ENCODE peak calls at places on chromosomes 2 and 18, in nine cellular contexts. J is LoVo, H is MG63, Q is NCI-H510A treated with DMSO at 0.1 percent for 48 hours, P is T-helper 1 cell, L is neural crest cell, Z is cortex of kidney, S is sciatic nerve, G is ACHN. R is an unnamed sample.

GRCh38 chr2:43486604-43487003 is 109.2 kb downstream of the THADA start:
- DNase-seq in J (no peak), H (peak; percentile 8), Q (no peak), P (no peak), L (no peak), Z (no peak), S (no peak), G (no peak), R (no peak)

GRCh38 chr18:75475228-75475627 is 47.7 kb upstream of the SMIM21 start:
- DNase-seq in J (peak; percentile 13), H (no peak), Q (no peak), P (no peak), L (no peak), Z (no peak), S (no peak), G (peak; percentile 6), R (no peak)

GRCh38 chr2:73386342-73386868 is 769 bp downstream of the ALMS1 start:
- DNase-seq in J (peak; percentile 6), H (no peak), Q (no peak), P (no peak), L (no peak), Z (no peak), S (no peak), G (no peak), R (no peak)

GRCh38 chr2:43344911-43345373 is 118.5 kb upstream of the ZFP36L2 start:
- DNase-seq in J (no peak), H (no peak), Q (no peak), P (no peak), L (no peak), Z (no peak), S (no peak), G (no peak), R (no peak)

GRCh38 chr2:46365913-46366674 is 68.9 kb downstream of the EPAS1 start:
- DNase-seq in J (no peak), H (no peak), Q (no peak), P (no peak), L (no peak), Z (no peak), S (no peak), G (peak; percentile 33), R (no peak)

GRCh38 chr2:16142383-16143361 is 202.3 kb downstream of the MYCN start:
- DNase-seq in J (no peak), H (no peak), Q (no peak), P (no peak), L (no peak), Z (no peak), S (no peak), G (no peak), R (no peak)

GRCh38 chr2:232879618-232880494 is 9.8 kb downstream of the SNORC start:
- DNase-seq in J (no peak), H (no peak), Q (no peak), P (no peak), L (no peak), Z (no peak), S (peak; percentile 36), G (no peak), R (no peak)

GRCh38 chr18:23690505-23691068 is 1.3 kb downstream of the LAMA3 start:
- DNase-seq in J (no peak), H (no peak), Q (no peak), P (no peak), L (no peak), Z (no peak), S (no peak), G (peak; percentile 54), R (no peak)

GRCh38 chr2:234842753-234843152 is 109.1 kb upstream of the SH3BP4 start:
- DNase-seq in J (no peak), H (no peak), Q (no peak), P (no peak), L (no peak), Z (no peak), S (no peak), G (no peak), R (no peak)

GRCh38 chr2:121253674-121254240 is 31.2 kb downstream of the TFCP2L1 start:
- DNase-seq in J (no peak), H (no peak), Q (no peak), P (no peak), L (no peak), Z (no peak), S (peak; percentile 28), G (no peak), R (no peak)

GRCh38 chr18:7926526-7926925 is 359.4 kb downstream of the PTPRM start:
- DNase-seq in J (no peak), H (no peak), Q (peak; percentile 88), P (no peak), L (no peak), Z (no peak), S (no peak), G (peak; percentile 53), R (no peak)

GRCh38 chr2:216392945-216393840 is 19.1 kb upstream of the SMARCAL1 start:
- DNase-seq in J (no peak), H (no peak), Q (no peak), P (no peak), L (no peak), Z (no peak), S (no peak), G (no peak), R (no peak)

GRCh38 chr2:120829633-120830025 is 94.0 kb downstream of the GLI2 start:
- DNase-seq in J (no peak), H (no peak), Q (no peak), P (no peak), L (no peak), Z (no peak), S (peak; percentile 48), G (no peak), R (no peak)

GRCh38 chr2:142321706-142322280 is 191.0 kb upstream of the LRP1B start:
- DNase-seq in J (peak; percentile 6), H (no peak), Q (no peak), P (no peak), L (no peak), Z (no peak), S (no peak), G (no peak), R (no peak)

GRCh38 chr18:21735452-21736015 is 5.1 kb upstream of the MIB1 start:
- DNase-seq in J (no peak), H (no peak), Q (peak; percentile 24), P (peak; percentile 34), L (peak; percentile 42), Z (no peak), S (no peak), G (no peak), R (no peak)

GRCh38 chr2:118857677-118858484 is 10.4 kb upstream of the EN1 start:
- DNase-seq in J (no peak), H (no peak), Q (no peak), P (no peak), L (no peak), Z (no peak), S (no peak), G (no peak), R (no peak)

GRCh38 chr2:236659758-236660150 is 90.1 kb downstream of the ACKR3 start:
- DNase-seq in J (peak; percentile 11), H (peak; percentile 89), Q (peak; percentile 63), P (no peak), L (no peak), Z (no peak), S (no peak), G (no peak), R (no peak)

GRCh38 chr2:32012872-32013271 is 2.1 kb upstream of the MEMO1 start:
- DNase-seq in J (no peak), H (no peak), Q (no peak), P (no peak), L (no peak), Z (no peak), S (no peak), G (no peak), R (no peak)

GRCh38 chr2:227509824-227510619 is 38.1 kb downstream of the AGFG1 start:
- DNase-seq in J (no peak), H (peak; percentile 10), Q (peak; percentile 62), P (no peak), L (no peak), Z (no peak), S (no peak), G (no peak), R (no peak)

GRCh38 chr18:78804206-78805030 is 175.2 kb upstream of the SALL3 start:
- DNase-seq in J (no peak), H (no peak), Q (no peak), P (no peak), L (no peak), Z (no peak), S (no peak), G (no peak), R (no peak)

GRCh38 chr18:33573193-33573592 is 4.8 kb upstream of the ASXL3 start:
- DNase-seq in J (no peak), H (no peak), Q (peak; percentile 72), P (no peak), L (no peak), Z (no peak), S (no peak), G (no peak), R (no peak)

GRCh38 chr2:167181134-167181533 is 292.9 kb downstream of the XIRP2 start:
- DNase-seq in J (no peak), H (no peak), Q (no peak), P (no peak), L (no peak), Z (no peak), S (no peak), G (no peak), R (no peak)

GRCh38 chr2:136116813-136117390 is 1.0 kb downstream of the CXCR4 start:
- DNase-seq in J (no peak), H (peak; percentile 31), Q (no peak), P (peak; percentile 65), L (peak; percentile 18), Z (no peak), S (peak; percentile 64), G (peak; percentile 12), R (peak; percentile 22)

GRCh38 chr18:48802543-48803428 is 148.0 kb downstream of the SMAD7 start:
- DNase-seq in J (no peak), H (no peak), Q (no peak), P (no peak), L (no peak), Z (no peak), S (peak; percentile 25), G (no peak), R (no peak)

GRCh38 chr2:37614061-37614802 is 57.2 kb downstream of the CDC42EP3 start:
- DNase-seq in J (no peak), H (peak; percentile 39), Q (no peak), P (no peak), L (no peak), Z (no peak), S (no peak), G (peak; percentile 34), R (no peak)

GRCh38 chr2:127525692-127526141 is 572 bp downstream of the IWS1 start:
- DNase-seq in J (peak; percentile 8), H (peak; percentile 31), Q (peak; percentile 46), P (no peak), L (no peak), Z (no peak), S (no peak), G (peak; percentile 67), R (no peak)

GRCh38 chr18:10072659-10073309 is 159.0 kb downstream of the VAPA start:
- DNase-seq in J (peak; percentile 10), H (peak; percentile 18), Q (no peak), P (no peak), L (no peak), Z (no peak), S (no peak), G (no peak), R (no peak)